ENCODE peak calls at places on chromosomes 12 and 14, in ten cellular contexts. T, I, M, Y, V, W, N, X, C and E are unnamed samples.

GRCh38 chr12:82800185-82800584 is 113.5 kb downstream of the TMTC2 start:
- DNase-seq in W (no peak), Y (no peak), C (no peak), M (no peak), V (no peak), T (no peak), X (no peak), I (no peak), N (no peak), E (no peak)

GRCh38 chr12:69389836-69390235 is 30.3 kb downstream of the YEATS4 start:
- DNase-seq in C (no peak), X (no peak), V (no peak), M (no peak), N (no peak), T (no peak), I (no peak), Y (no peak), W (no peak), E (no peak)

GRCh38 chr12:16884056-16884455 is 278.1 kb upstream of the LMO3 start:
- DNase-seq in N (no peak), W (no peak), I (peak; percentile 14), V (no peak), T (no peak), X (no peak), M (no peak), Y (no peak), C (no peak), E (no peak)

GRCh38 chr12:101490286-101490920 is 15.3 kb downstream of the SPIC start:
- DNase-seq in W (no peak), I (peak; percentile 47), M (peak; percentile 5), V (peak; percentile 62), T (no peak), N (peak; percentile 50), Y (peak; percentile 43), X (no peak), C (no peak), E (peak; percentile 6)

GRCh38 chr12:118371354-118372282 is 1.1 kb downstream of the TAOK3 start:
- DNase-seq in N (peak; percentile 16), X (peak; percentile 24), I (peak; percentile 34), C (peak; percentile 40), T (peak; percentile 68), V (no peak), M (peak; percentile 19), Y (peak; percentile 23), W (peak; percentile 30), E (peak; percentile 6)

GRCh38 chr12:111584959-111585358 is 14.2 kb downstream of the ATXN2 start:
- DNase-seq in M (no peak), N (no peak), C (no peak), T (no peak), Y (no peak), W (no peak), X (no peak), V (no peak), I (no peak), E (no peak)

GRCh38 chr12:12209043-12209442 is 57.8 kb downstream of the LRP6 start:
- DNase-seq in Y (no peak), M (no peak), C (no peak), V (no peak), W (no peak), X (no peak), N (no peak), I (no peak), T (no peak), E (no peak)

GRCh38 chr12:132466241-132467188 is 23.4 kb upstream of the FBRSL1 start:
- DNase-seq in Y (peak; percentile 41), V (no peak), T (no peak), W (peak; percentile 7), C (no peak), N (peak; percentile 56), M (no peak), I (no peak), X (no peak), E (no peak)

GRCh38 chr14:30125322-30125944 is 197.8 kb upstream of the PRKD1 start:
- DNase-seq in T (no peak), V (no peak), Y (no peak), I (no peak), W (no peak), N (no peak), M (no peak), X (no peak), C (no peak), E (no peak)

GRCh38 chr14:103087343-103087835 is 3.4 kb downstream of the LBHD2 start:
- DNase-seq in C (peak; percentile 10), N (no peak), V (no peak), I (no peak), X (no peak), M (no peak), T (no peak), W (no peak), Y (no peak), E (no peak)

GRCh38 chr12:53756300-53757094 is 4.7 kb upstream of the CISTR start:
- DNase-seq in N (peak; percentile 30), T (no peak), X (no peak), Y (no peak), W (no peak), I (no peak), C (no peak), V (no peak), M (no peak), E (no peak)

GRCh38 chr12:53754196-53754595 is 2.4 kb upstream of the CISTR start:
- DNase-seq in Y (no peak), V (no peak), C (no peak), X (no peak), M (no peak), T (no peak), W (no peak), N (no peak), I (no peak), E (no peak)

GRCh38 chr12:53754633-53755261 is 3.0 kb upstream of the CISTR start:
- DNase-seq in T (no peak), C (no peak), V (no peak), M (no peak), Y (no peak), N (no peak), W (no peak), X (peak; percentile 67), I (no peak), E (no peak)

GRCh38 chr12:53757095-53757770 is 5.5 kb upstream of the CISTR start:
- DNase-seq in Y (peak; percentile 90), I (peak; percentile 89), C (peak; percentile 69), M (peak; percentile 71), X (peak; percentile 53), N (peak; percentile 91), V (peak; percentile 58), T (peak; percentile 94), W (peak; percentile 77), E (peak; percentile 97)

DNA sequence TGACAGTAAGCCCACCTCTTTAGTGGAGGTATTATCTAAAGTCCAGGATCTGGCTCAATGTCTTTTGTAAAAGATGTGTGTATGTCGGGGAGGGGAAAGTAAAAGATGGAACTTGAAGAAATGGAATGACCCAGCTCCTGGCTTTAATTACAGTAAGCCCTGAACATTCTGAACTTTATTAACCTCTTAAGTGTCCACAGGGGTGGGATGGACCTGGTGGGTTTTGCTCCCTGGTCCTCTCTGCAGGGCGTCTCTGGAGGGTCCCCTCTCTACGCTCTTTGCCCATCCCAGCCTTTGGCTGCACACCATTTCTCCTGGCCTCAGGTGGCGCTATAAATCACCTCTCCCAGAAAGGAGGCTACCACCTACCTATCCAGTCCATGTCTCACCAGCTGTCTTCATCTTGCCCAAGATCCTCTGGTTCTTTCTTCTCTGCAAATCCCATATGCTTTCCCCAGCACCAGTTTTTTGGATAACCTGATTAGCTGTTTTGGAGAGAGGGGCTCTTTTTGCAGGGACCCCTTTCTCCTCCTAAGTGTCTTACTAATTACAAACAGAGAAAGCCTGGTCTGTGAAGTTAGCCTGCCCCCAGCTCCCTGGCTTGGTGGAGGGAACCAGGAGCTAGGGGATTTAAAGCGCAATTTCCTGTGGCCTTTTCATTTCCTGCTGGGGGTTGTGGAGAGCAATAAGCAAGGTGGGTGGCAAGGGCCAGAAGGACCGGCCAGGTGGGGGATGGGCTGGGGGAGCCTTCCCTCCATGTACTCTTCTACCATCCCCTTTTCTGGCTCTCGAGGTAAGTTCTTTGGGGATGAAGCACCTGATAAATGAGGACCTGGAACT is 3.9 kb upstream of the CISTR start:
- DNase-seq in N (peak; percentile 30), W (no peak), M (no peak), V (no peak), T (no peak), C (no peak), I (no peak), Y (no peak), X (no peak), E (no peak)
- TF ChIP-seq CTCF in N (peak; percentile 57), W (no peak), M (no peak), V (peak; percentile 34), T (no peak), C (peak; percentile 25), I (peak; percentile 44), Y (no peak), X (no peak), E (no peak)

DNA sequence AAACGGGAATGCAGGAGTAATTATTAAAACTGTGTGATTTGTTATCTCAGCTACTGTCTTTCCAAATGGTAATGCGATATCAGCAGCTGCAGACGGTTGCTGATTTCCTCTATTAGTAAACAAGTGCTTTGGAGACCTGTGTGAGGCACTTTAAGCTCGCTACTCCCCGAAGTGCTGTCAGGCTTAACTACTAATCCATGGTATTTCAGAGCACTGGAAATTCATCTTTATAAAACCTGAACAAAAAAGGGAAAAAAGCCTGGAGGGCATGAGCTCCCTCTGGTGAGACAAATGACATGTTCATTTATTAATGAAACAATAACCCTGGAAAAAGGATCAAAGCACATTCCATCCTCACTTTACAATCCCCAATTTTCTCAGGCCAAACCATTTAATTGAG is 143.6 kb upstream of the OTX2 start:
- DNase-seq in I (no peak), N (peak; percentile 50), Y (no peak), X (no peak), M (no peak), C (no peak), V (no peak), T (no peak), W (no peak), E (no peak)
- TF ChIP-seq CTCF in I (no peak), N (no peak), Y (no peak), X (no peak), M (no peak), C (no peak), V (no peak), T (no peak), W (no peak), E (no peak)

DNA sequence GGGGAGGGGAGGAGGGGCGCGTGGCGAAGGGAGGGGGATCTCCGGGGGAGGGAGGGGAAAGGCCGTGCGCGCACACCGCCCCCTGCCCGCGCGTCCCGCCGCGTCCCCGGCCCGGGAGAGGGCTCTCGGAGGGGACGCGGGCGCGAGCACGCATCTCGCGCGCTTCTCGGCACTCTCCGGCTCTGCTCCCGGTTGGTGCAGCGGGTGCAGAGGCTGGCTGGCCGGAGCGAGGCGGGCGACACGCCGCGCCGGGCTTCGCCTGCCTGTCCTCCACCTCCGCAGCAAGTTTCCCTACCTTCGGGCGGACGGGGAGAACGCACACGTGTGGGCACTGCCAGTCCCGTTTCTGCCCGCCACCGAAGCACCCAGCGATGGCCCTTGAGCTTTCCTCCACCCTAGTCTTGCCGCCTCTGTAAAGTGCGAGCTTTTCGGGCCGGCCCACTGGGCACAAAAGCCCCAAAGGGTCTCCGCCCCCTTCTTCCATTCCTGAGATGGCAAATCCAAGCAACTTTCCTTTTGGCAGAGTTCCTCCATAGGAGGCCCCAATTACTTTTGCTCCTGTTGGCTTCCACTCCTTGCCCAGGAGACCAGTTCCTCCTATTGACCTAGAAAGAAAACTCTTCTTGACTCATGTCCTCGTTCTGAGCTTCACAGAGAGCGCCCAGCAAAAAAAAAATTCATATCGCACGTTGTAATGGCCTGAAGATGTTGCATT is 363 bp upstream of the CSAD start:
- DNase-seq in I (peak; percentile 92), X (peak; percentile 70), V (peak; percentile 44), M (peak; percentile 75), T (peak; percentile 84), C (peak; percentile 90), W (peak; percentile 67), N (peak; percentile 89), Y (peak; percentile 73), E (peak; percentile 77)
- TF ChIP-seq CTCF in I (no peak), X (peak; percentile 11), V (no peak), M (no peak), T (no peak), C (no peak), W (no peak), N (peak; percentile 4), Y (no peak), E (no peak)

GRCh38 chr12:57491393-57492280 is 3.8 kb downstream of the MARS1 start:
- DNase-seq in N (no peak), Y (no peak), W (no peak), V (no peak), X (no peak), M (no peak), T (peak; percentile 18), I (no peak), C (no peak), E (no peak)
- TF ChIP-seq CTCF in N (peak; percentile 52), Y (no peak), W (no peak), V (peak; percentile 34), X (no peak), M (no peak), T (no peak), I (no peak), C (no peak), E (peak; percentile 42)